ENCODE peak calls at places on chromosome 2, in four cellular contexts. W, J, G and X are unnamed samples. For H3K79me2, the result is how much of the 10 kb centered on the place peaks cover.

GRCh38 chr2:68726608-68727367 is 7.8 kb upstream of the ARHGAP25 start:
- DNase-seq in J (no peak), W (no peak), G (peak), X (no peak)

GRCh38 chr2:25149646-25150045 is 18.7 kb downstream of the POMC start:
- DNase-seq in W (no peak), J (no peak), G (no peak), X (no peak)

GRCh38 chr2:62526531-62527381 is 20.8 kb upstream of the TMEM17 start:
- DNase-seq in G (no peak), J (no peak), W (no peak), X (no peak)

GRCh38 chr2:33275689-33276444 is 200.6 kb upstream of the RASGRP3 start:
- DNase-seq in J (peak), G (no peak), W (peak), X (peak)

GRCh38 chr2:172253190-172254052 is 150.7 kb upstream of the DLX2 start:
- DNase-seq in W (peak), J (peak), G (no peak), X (peak)

GRCh38 chr2:111119004-111119846 is 1.5 kb upstream of the BCL2L11 start:
- DNase-seq in W (peak), G (peak), J (peak), X (no peak)

GRCh38 chr2:10283106-10284062 is 19.3 kb upstream of the HPCAL1 start:
- DNase-seq in J (peak), W (peak), G (no peak), X (peak)

GRCh38 chr2:127174176-127174575 is 45.9 kb downstream of the CYP27C1 start:
- DNase-seq in W (peak), G (no peak), J (peak), X (peak)

GRCh38 chr2:240203842-240204270 is 63.4 kb upstream of the OTOS start:
- DNase-seq in W (no peak), J (no peak), G (no peak), X (no peak)

GRCh38 chr2:191582355-191582754 is 95.6 kb upstream of the NABP1 start:
- DNase-seq in J (no peak), W (peak), G (no peak), X (peak)

GRCh38 chr2:2639251-2640139 is 308.4 kb upstream of the MYT1L start:
- DNase-seq in W (no peak), G (no peak), J (no peak), X (no peak)

GRCh38 chr2:84958135-84959044 is 12.6 kb upstream of the KCMF1 start:
- DNase-seq in J (peak), G (no peak), W (peak), X (peak)

GRCh38 chr2:84953535-84953934 is 17.4 kb upstream of the KCMF1 start:
- DNase-seq in J (no peak), G (no peak), W (no peak), X (no peak)

GRCh38 chr2:84957771-84958134 is 13.2 kb upstream of the KCMF1 start:
- DNase-seq in J (no peak), G (no peak), W (no peak), X (no peak)

GRCh38 chr2:84956334-84957297 is 14.3 kb upstream of the KCMF1 start:
- DNase-seq in J (no peak), G (no peak), W (no peak), X (no peak)

DNA sequence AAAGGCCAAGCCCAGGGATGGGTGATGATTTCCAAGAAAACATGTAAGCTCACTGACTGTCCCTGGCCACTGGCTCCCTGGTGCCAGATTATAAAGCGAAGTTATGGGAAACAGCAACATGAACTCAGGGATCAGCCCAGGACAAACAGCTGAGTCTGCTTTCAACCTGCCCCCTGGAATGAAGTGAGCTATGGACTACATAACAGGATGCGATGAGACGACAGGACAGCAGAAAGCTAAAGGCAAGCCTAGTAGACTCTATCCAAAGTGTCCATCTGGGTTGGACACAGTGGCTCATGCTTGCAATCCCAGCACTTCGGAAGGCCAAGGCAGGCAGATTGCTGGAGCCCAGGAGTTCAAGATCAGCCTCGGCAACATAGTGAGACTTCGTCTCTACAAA is 16.6 kb upstream of the KCMF1 start:
- DNase-seq in G (no peak), W (no peak), J (no peak), X (no peak)
- H3K27ac ChIP-seq in G (no peak), W (no peak), J (no peak), X (no peak)

DNA sequence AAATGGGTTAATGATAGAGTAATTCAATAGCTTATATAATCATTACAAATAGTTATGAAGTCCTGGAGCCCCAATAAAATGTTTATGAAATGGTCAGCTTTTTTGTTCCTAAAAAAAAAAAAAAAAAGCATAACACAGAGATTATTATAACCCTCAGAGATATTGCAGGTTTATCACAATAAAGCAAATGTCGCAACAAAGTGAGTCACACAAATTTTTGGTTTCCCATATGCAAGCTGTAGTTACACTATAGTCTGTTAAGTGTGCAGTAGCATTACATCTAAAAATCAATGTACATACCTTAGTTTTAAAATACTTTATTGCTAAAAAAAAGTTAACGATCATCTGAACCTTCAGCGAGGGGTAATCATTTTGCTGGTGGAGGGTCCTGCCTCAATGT is 20.0 kb downstream of the WDFY1 start:
- DNase-seq in G (no peak), W (peak), J (no peak), X (no peak)
- H3K79me2 ChIP-seq in G (under half), W (half or more), J (half or more), X (under half)

GRCh38 chr2:216490061-216490460 is 8.6 kb upstream of the RPL37A start:
- DNase-seq in W (peak), J (no peak), G (no peak), X (no peak)
- H3K4me2 ChIP-seq in W (peak), J (no peak), G (no peak), X (peak)

GRCh38 chr2:203327582-203327917 is 644 bp upstream of the ABI2 start:
- DNase-seq in J (no peak), W (no peak), G (no peak), X (no peak)
- H3K27ac ChIP-seq in J (peak), W (peak), G (peak), X (no peak)

GRCh38 chr2:120743657-120744056 is 8.0 kb downstream of the GLI2 start:
- DNase-seq in J (no peak), G (no peak), W (no peak), X (no peak)

GRCh38 chr2:120740765-120741513 is 5.3 kb downstream of the GLI2 start:
- DNase-seq in J (peak), W (no peak), G (no peak), X (no peak)

GRCh38 chr2:120740375-120740764 is 4.7 kb downstream of the GLI2 start:
- DNase-seq in J (no peak), G (no peak), W (no peak), X (no peak)

GRCh38 chr2:120738786-120739771 is 3.4 kb downstream of the GLI2 start:
- DNase-seq in W (no peak), G (no peak), J (no peak), X (no peak)

GRCh38 chr2:120741514-120742448 is 6.1 kb downstream of the GLI2 start:
- DNase-seq in W (peak), G (no peak), J (no peak), X (no peak)
- H3K79me2 ChIP-seq in W (half or more), G (under half), J (half or more), X (under half)

GRCh38 chr2:60351802-60352201 is 201.7 kb downstream of the BCL11A start:
- DNase-seq in J (no peak), G (peak), W (no peak), X (no peak)
- H3K4me2 ChIP-seq in J (no peak), G (peak), W (no peak), X (no peak)